ENCODE peak calls at places on chromosomes 1 and 21, in six cellular contexts. Q is brain microvascular endothelial cell, D is lung, E is colonic mucosa, N is heart left ventricle, R is lower lobe of right lung. B is an unnamed sample. For H3K36me3, the result is how much of the 10 kb centered on the place peaks cover.

GRCh38 chr1:89953072-89953626 is 41.8 kb upstream of the ZNF326 start:
- DNase-seq in D (no peak), Q (peak), E (peak), R (no peak), N (peak), B (no peak)

GRCh38 chr1:72018562-72018961 is 263.8 kb downstream of the NEGR1 start:
- DNase-seq in D (no peak), E (no peak), Q (no peak), N (no peak), R (no peak), B (no peak)

GRCh38 chr1:161727343-161727924 is 6.1 kb downstream of the FCRLB start:
- DNase-seq in Q (peak), E (peak), N (no peak), R (no peak), D (no peak), B (no peak)

GRCh38 chr1:9128161-9128519 is 762 bp downstream of the GPR157 start:
- DNase-seq in N (no peak), R (peak), Q (no peak), D (no peak), E (peak), B (no peak)

GRCh38 chr1:155329980-155330598 is 9.4 kb downstream of the RUSC1 start:
- DNase-seq in N (no peak), D (peak), E (no peak), Q (no peak), R (no peak), B (no peak)

GRCh38 chr21:45545691-45546531 is 3.7 kb upstream of the SLC19A1 start:
- DNase-seq in Q (no peak), N (peak), D (no peak), E (peak), R (peak), B (no peak)

GRCh38 chr1:244210884-244211558 is 159.9 kb downstream of the ZBTB18 start:
- DNase-seq in N (no peak), Q (no peak), R (no peak), E (peak), D (no peak), B (peak)

GRCh38 chr1:197171531-197171930 is 25.1 kb upstream of the ASPM start:
- DNase-seq in N (no peak), E (no peak), R (no peak), Q (no peak), D (no peak), B (no peak)

GRCh38 chr1:173871500-173871899 is 3.3 kb downstream of the ZBTB37 start:
- DNase-seq in R (no peak), D (no peak), E (no peak), Q (no peak), N (no peak), B (no peak)

GRCh38 chr21:32806810-32807386 is 35.3 kb upstream of the PAXBP1 start:
- DNase-seq in D (no peak), R (no peak), E (no peak), N (no peak), Q (peak), B (no peak)

GRCh38 chr1:63463248-63463647 is 59.8 kb downstream of the ITGB3BP start:
- DNase-seq in N (no peak), E (no peak), R (no peak), D (no peak), Q (no peak), B (no peak)

GRCh38 chr1:212401838-212402582 is 12.7 kb downstream of the PACC1 start:
- DNase-seq in E (no peak), R (no peak), D (no peak), Q (no peak), N (no peak), B (no peak)

GRCh38 chr21:42731264-42732032 is 78.0 kb downstream of the PDE9A start:
- DNase-seq in Q (no peak), N (no peak), D (no peak), E (peak), R (no peak), B (no peak)

GRCh38 chr1:175188936-175189335 is 3.6 kb downstream of the KIAA0040 start:
- DNase-seq in R (peak), N (peak), Q (no peak), D (peak), E (peak), B (no peak)

GRCh38 chr1:97277891-97278662 is 556.5 kb downstream of the PTBP2 start:
- DNase-seq in Q (no peak), E (no peak), D (no peak), N (no peak), R (no peak), B (no peak)

GRCh38 chr1:212822956-212823355 is 24.5 kb downstream of the SPATA45 start:
- DNase-seq in N (no peak), R (no peak), Q (no peak), D (no peak), E (no peak), B (no peak)

GRCh38 chr1:15412488-15412800 is 2.8 kb downstream of the EFHD2 start:
- DNase-seq in E (peak), Q (no peak), R (no peak), N (no peak), D (no peak), B (no peak)

GRCh38 chr1:160746870-160747500 is 7.9 kb downstream of the SLAMF7 start:
- DNase-seq in E (no peak), R (no peak), Q (no peak), D (no peak), N (no peak), B (no peak)

GRCh38 chr1:39293375-39294070 is 89.0 kb downstream of the MACF1 start:
- DNase-seq in N (no peak), Q (no peak), E (no peak), R (no peak), D (no peak), B (no peak)

GRCh38 chr1:149917590-149918144 is at the start of gene SV2A:
- DNase-seq in D (no peak), E (no peak), N (no peak), R (no peak), Q (no peak), B (no peak)

GRCh38 chr1:52747450-52747849 is 21.2 kb downstream of the ZYG11B start:
- DNase-seq in E (no peak), R (no peak), Q (no peak), D (no peak), N (no peak), B (no peak)

GRCh38 chr1:47810964-47811650 is 186.1 kb downstream of the TRABD2B start:
- DNase-seq in R (no peak), E (no peak), D (no peak), N (no peak), Q (no peak), B (no peak)

GRCh38 chr1:41657679-41658078 is 173.2 kb upstream of the EDN2 start:
- DNase-seq in N (no peak), Q (no peak), R (no peak), E (no peak), D (no peak), B (no peak)

GRCh38 chr1:100351095-100351884 is 1.0 kb upstream of the CDC14A start:
- DNase-seq in D (peak), R (peak), N (peak), Q (peak), E (peak), B (peak)

GRCh38 chr1:33623811-33624210 is 151.4 kb downstream of the ZSCAN20 start:
- DNase-seq in R (no peak), E (no peak), Q (no peak), N (no peak), D (no peak), B (no peak)

GRCh38 chr1:71788113-71788512 is 494.2 kb downstream of the NEGR1 start:
- DNase-seq in R (no peak), E (no peak), N (no peak), D (no peak), Q (no peak), B (no peak)

GRCh38 chr1:246724725-246725095 is 501 bp downstream of the SCCPDH start:
- DNase-seq in D (no peak), N (no peak), E (peak), Q (peak), R (no peak), B (peak)

GRCh38 chr1:46344481-46344880 is 3.9 kb downstream of the NSUN4 start:
- DNase-seq in D (no peak), E (no peak), Q (no peak), N (no peak), R (no peak), B (no peak)

GRCh38 chr21:45972716-45973474 is 8.7 kb upstream of the COL6A1 start:
- DNase-seq in Q (peak), D (no peak), R (peak), E (no peak), N (peak), B (no peak)

GRCh38 chr1:180773210-180773865 is 139.4 kb upstream of the KIAA1614 start:
- DNase-seq in D (no peak), Q (no peak), R (no peak), N (no peak), E (no peak), B (no peak)

GRCh38 chr1:43688109-43688387 is 19.3 kb upstream of the ST3GAL3 start:
- DNase-seq in Q (no peak), E (no peak), D (no peak), R (no peak), N (no peak), B (no peak)

GRCh38 chr1:43693371-43693770 is 14.0 kb upstream of the ST3GAL3 start:
- DNase-seq in Q (no peak), D (no peak), R (no peak), E (no peak), N (no peak), B (no peak)

GRCh38 chr1:43688594-43689000 is 18.7 kb upstream of the ST3GAL3 start:
- DNase-seq in Q (peak), R (no peak), N (no peak), E (no peak), D (no peak), B (no peak)

GRCh38 chr1:43687301-43688108 is 19.8 kb upstream of the ST3GAL3 start:
- DNase-seq in E (peak), N (peak), D (no peak), R (no peak), Q (no peak), B (no peak)

DNA sequence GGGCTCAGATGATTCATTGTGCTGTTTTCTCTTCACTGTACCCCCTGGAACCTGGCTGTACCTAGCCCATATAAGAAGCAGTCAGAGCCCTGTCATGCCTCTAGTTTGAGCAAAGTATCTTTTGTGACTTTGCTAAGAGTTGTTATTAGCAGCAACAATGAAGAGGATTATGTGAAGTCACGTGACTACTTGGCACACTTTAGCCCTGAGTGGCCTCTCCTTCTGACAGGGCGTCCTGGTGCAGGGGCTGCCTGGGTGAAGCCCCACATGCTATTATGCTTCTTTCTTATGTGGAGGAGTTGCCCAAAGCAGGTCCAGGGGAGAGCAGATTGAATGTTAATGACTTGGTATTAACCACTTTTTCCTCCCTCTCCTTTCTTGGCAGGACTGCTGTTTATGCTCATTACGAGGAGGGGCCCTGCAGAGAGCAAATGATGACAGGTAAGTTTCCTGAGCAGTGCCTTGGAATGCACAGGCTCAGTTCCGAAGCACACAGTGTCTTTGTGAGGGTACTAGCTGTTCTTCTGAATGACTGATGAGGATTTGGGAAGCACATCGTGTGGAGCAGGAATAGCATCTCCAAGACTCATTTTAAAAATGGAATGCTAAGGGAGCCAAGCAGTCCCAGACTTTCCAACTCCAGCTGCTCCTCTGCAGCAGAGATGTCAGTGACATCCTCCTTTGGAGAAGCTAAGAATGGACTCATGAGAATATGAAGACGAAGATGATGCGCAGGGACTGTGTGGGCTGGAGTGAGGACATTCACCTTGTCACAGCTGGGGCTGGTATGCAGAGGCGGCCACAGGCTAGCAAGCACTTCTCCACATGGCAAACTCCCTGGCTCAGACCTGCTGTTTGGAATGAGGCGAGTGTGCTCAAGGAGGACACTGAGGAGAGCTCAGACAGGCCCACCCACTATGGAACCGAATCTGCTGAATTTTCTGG is 15.2 kb upstream of the ST3GAL3 start:
- DNase-seq in D (no peak), Q (no peak), R (no peak), N (no peak), E (no peak), B (no peak)
- H3K36me3 ChIP-seq in D (half or more), Q (half or more), R (half or more), N (half or more), E (half or more), B (half or more)

GRCh38 chr1:118986839-118987430 is 1.2 kb downstream of the TBX15 start:
- DNase-seq in Q (no peak), D (no peak), N (no peak), R (no peak), E (no peak), B (no peak)
- H3K4me3 ChIP-seq in Q (peak), D (peak), N (peak), R (peak), E (peak), B (peak)

GRCh38 chr21:37206531-37206930 is 60.6 kb downstream of the VPS26C start:
- DNase-seq in N (no peak), D (no peak), E (no peak), R (no peak), Q (no peak), B (no peak)

GRCh38 chr21:37210017-37210593 is 57.0 kb downstream of the VPS26C start:
- DNase-seq in E (no peak), D (no peak), R (no peak), Q (no peak), N (no peak), B (no peak)

GRCh38 chr21:37208056-37208705 is 59.0 kb downstream of the VPS26C start:
- DNase-seq in D (peak), R (peak), Q (no peak), N (peak), E (no peak), B (no peak)

GRCh38 chr21:37208741-37209225 is 58.4 kb downstream of the VPS26C start:
- DNase-seq in D (no peak), R (no peak), N (no peak), Q (no peak), E (no peak), B (no peak)

GRCh38 chr21:37207441-37208009 is 59.6 kb downstream of the VPS26C start:
- DNase-seq in R (no peak), E (no peak), N (no peak), D (no peak), Q (no peak), B (no peak)
- H3K27ac ChIP-seq in R (peak), E (no peak), N (peak), D (no peak), Q (no peak), B (no peak)

GRCh38 chr21:31678478-31678877 is 19.0 kb downstream of the SOD1 start:
- DNase-seq in R (no peak), N (no peak), E (no peak), Q (no peak), D (no peak), B (no peak)

GRCh38 chr21:31683029-31683428 is 23.5 kb downstream of the SOD1 start:
- DNase-seq in D (no peak), Q (no peak), R (no peak), N (no peak), E (no peak), B (no peak)

GRCh38 chr21:31684918-31685317 is 25.4 kb downstream of the SOD1 start:
- DNase-seq in D (no peak), Q (no peak), E (no peak), R (no peak), N (no peak), B (no peak)

GRCh38 chr21:31686272-31686913 is 26.9 kb downstream of the SOD1 start:
- DNase-seq in D (no peak), E (no peak), R (no peak), N (no peak), Q (no peak), B (no peak)

GRCh38 chr21:31682625-31683024 is 23.1 kb downstream of the SOD1 start:
- DNase-seq in D (no peak), Q (peak), E (no peak), R (no peak), N (no peak), B (no peak)
- H3K36me3 ChIP-seq in D (under half), Q (under half), E (under half), R (half or more), N (half or more), B (under half)

GRCh38 chr1:66752671-66753371 is 562 bp downstream of the DYNLT5 start:
- DNase-seq in Q (no peak), D (no peak), E (no peak), R (peak), N (peak), B (no peak)
- H3K4me3 ChIP-seq in Q (peak), D (no peak), E (peak), R (peak), N (peak), B (peak)